ENCODE peak calls at places on chromosomes 5 and 9, in four cellular contexts. I is A549; O is sigmoid colon; Q is CD4-positive, CD25-positive, alpha-beta regulatory T cell. D is an unnamed sample.

GRCh38 chr5:32504923-32505596 is 60.5 kb upstream of the ZFR start:
- DNase-seq in I (no peak), O (peak; percentile 91), Q (no peak), D (no peak)

GRCh38 chr5:59193616-59194319 is 610.9 kb downstream of the RAB3C start:
- DNase-seq in I (peak; percentile 98), Q (no peak), O (peak; percentile 84), D (no peak)

GRCh38 chr5:40260351-40260750 is 419.4 kb upstream of the PTGER4 start:
- DNase-seq in O (no peak), I (no peak), Q (no peak), D (no peak)

GRCh38 chr5:88142801-88143692 is 125.6 kb downstream of the TMEM161B start:
- DNase-seq in O (peak; percentile 86), I (no peak), Q (no peak), D (no peak)

GRCh38 chr9:17005085-17005484 is 129.8 kb upstream of the CNTLN start:
- DNase-seq in O (peak; percentile 81), I (peak; percentile 36), Q (no peak), D (no peak)

GRCh38 chr9:109923826-109924225 is 143.8 kb downstream of the PALM2AKAP2 start:
- DNase-seq in O (no peak), Q (no peak), I (no peak), D (no peak)

GRCh38 chr9:129333961-129334743 is 156.1 kb upstream of the IER5L start:
- DNase-seq in I (peak; percentile 99), Q (no peak), O (peak; percentile 96), D (no peak)

GRCh38 chr9:68702493-68702892 is 2.5 kb upstream of the PIP5K1B start:
- DNase-seq in I (no peak), O (no peak), Q (no peak), D (no peak)

GRCh38 chr9:33289501-33289900 is 815 bp upstream of the NFX1 start:
- DNase-seq in O (no peak), Q (no peak), I (no peak), D (no peak)

GRCh38 chr5:142280066-142281011 is 44.5 kb downstream of the SPRY4 start:
- DNase-seq in I (no peak), O (no peak), Q (no peak), D (no peak)

GRCh38 chr9:120625222-120625621 is 45.3 kb upstream of the CDK5RAP2 start:
- DNase-seq in O (no peak), Q (no peak), I (no peak), D (no peak)

GRCh38 chr5:120396186-120396585 is 67.9 kb upstream of the PRR16 start:
- DNase-seq in I (no peak), Q (no peak), O (no peak), D (no peak)

GRCh38 chr5:133900498-133901270 is 67.7 kb downstream of the C5orf15 start:
- DNase-seq in Q (no peak), O (no peak), I (no peak), D (no peak)

GRCh38 chr5:178786859-178787499 is 56.5 kb upstream of the ZNF354A start:
- DNase-seq in I (peak; percentile 86), O (no peak), Q (no peak), D (no peak)
- H3K9me3 ChIP-seq in I (peaks cover 35% of the 10 kb centered on the region), O (no peaks in the 10 kb centered on the region), Q (no peaks in the 10 kb centered on the region), D (no peaks in the 10 kb centered on the region)

GRCh38 chr9:3946840-3947239 is 353.0 kb downstream of the GLIS3 start:
- DNase-seq in I (no peak), Q (no peak), O (no peak), D (no peak)
- H3K9me3 ChIP-seq in I (no peaks in the 10 kb centered on the region), Q (no peaks in the 10 kb centered on the region), O (no peaks in the 10 kb centered on the region), D (no peaks in the 10 kb centered on the region)

DNA sequence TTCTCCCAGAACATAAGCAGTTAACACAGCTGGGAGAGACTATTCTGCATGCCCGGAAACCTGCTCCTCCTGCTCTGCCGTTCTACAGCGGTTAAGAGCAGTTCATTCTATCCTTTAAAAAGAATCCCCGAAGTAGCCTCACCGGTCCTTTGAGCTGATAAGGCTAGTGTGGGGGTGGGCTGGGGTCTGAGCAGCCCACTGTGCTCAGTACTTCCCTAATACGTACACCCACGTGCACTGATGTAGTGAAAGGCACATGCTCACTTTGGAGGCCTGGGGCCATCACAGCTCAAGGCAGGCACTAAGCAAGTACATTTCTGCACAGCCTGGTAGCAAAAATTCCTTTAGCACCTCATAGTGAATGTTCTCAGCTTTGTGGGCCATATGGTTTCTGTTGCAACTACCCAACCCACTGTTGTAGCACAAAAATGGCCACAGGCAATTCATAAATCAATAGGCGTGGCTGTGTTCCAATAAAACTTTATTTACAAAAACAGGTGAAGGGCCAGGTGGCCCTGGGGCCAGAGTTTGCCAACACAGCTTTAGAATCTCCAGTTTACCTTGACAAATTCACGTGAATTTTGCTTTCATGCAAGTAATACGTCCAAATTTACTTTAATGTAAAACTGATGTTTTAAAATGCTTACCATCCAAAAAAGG is 136.4 kb downstream of the ZNF354C start:
- DNase-seq in Q (no peak), I (no peak), O (peak; percentile 26), D (no peak)
- H3K9me3 ChIP-seq in Q (no peaks in the 10 kb centered on the region), I (peaks cover 16% of the 10 kb centered on the region), O (no peaks in the 10 kb centered on the region), D (no peaks in the 10 kb centered on the region)

GRCh38 chr5:43691275-43691674 is 88.3 kb downstream of the NNT start:
- DNase-seq in I (no peak), O (no peak), Q (no peak), D (no peak)
- H3K9me3 ChIP-seq in I (no peaks in the 10 kb centered on the region), O (no peaks in the 10 kb centered on the region), Q (peaks cover 6% of the 10 kb centered on the region), D (peaks cover 2% of the 10 kb centered on the region)

DNA sequence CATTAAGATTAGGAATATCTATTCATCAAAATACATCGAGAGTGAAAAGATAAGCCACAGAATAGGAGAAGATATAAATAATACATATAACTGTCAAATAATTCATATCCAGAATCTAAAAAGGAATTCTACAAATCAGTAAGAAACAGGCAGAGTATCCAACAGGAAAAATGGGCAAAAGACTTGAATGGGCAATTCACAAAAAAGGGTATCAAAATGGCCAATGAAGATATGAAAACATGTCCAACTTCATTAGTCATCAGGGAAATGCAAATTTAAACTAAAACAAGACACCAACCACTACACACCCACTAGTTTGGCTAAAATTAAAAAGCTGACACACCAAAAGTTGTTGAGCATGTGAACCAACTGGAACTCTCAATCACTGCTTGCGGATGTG is 206.9 kb upstream of the TBC1D2 start:
- DNase-seq in Q (no peak), I (no peak), O (no peak), D (no peak)
- H3K9me3 ChIP-seq in Q (peaks cover 14% of the 10 kb centered on the region), I (peaks cover 39% of the 10 kb centered on the region), O (no peaks in the 10 kb centered on the region), D (no peaks in the 10 kb centered on the region)

GRCh38 chr9:96361668-96362067 is 21.8 kb downstream of the SLC35D2 start:
- DNase-seq in I (no peak), Q (no peak), O (no peak), D (no peak)
- H3K9me3 ChIP-seq in I (no peaks in the 10 kb centered on the region), Q (no peaks in the 10 kb centered on the region), O (no peaks in the 10 kb centered on the region), D (no peaks in the 10 kb centered on the region)

GRCh38 chr9:130360672-130361071 is 84.1 kb upstream of the ASS1 start:
- DNase-seq in Q (no peak), I (no peak), O (no peak), D (no peak)
- H3K9me3 ChIP-seq in Q (no peaks in the 10 kb centered on the region), I (no peaks in the 10 kb centered on the region), O (no peaks in the 10 kb centered on the region), D (no peaks in the 10 kb centered on the region)

DNA sequence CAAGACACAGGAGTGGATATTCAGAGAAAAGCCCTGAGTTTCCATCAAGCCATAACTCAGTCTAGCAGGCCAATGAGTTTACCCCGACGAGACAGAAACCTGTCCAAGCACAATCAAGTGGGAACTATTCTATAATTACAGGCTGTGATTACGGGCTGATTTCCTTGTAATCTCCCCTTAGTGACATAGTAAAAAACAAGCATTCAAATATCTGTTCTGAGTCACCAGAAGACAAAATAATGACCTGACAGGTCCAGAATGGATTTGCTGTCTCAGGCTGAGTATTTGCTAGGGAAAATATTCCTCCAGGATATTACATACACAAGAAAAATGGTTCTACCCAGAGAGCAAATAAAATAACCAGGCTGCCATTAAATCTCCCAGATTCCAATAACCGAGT is 35.7 kb downstream of the OLFM1 start:
- DNase-seq in Q (no peak), O (no peak), I (no peak), D (no peak)
- H3K9me3 ChIP-seq in Q (no peaks in the 10 kb centered on the region), O (no peaks in the 10 kb centered on the region), I (peaks cover 11% of the 10 kb centered on the region), D (no peaks in the 10 kb centered on the region)

DNA sequence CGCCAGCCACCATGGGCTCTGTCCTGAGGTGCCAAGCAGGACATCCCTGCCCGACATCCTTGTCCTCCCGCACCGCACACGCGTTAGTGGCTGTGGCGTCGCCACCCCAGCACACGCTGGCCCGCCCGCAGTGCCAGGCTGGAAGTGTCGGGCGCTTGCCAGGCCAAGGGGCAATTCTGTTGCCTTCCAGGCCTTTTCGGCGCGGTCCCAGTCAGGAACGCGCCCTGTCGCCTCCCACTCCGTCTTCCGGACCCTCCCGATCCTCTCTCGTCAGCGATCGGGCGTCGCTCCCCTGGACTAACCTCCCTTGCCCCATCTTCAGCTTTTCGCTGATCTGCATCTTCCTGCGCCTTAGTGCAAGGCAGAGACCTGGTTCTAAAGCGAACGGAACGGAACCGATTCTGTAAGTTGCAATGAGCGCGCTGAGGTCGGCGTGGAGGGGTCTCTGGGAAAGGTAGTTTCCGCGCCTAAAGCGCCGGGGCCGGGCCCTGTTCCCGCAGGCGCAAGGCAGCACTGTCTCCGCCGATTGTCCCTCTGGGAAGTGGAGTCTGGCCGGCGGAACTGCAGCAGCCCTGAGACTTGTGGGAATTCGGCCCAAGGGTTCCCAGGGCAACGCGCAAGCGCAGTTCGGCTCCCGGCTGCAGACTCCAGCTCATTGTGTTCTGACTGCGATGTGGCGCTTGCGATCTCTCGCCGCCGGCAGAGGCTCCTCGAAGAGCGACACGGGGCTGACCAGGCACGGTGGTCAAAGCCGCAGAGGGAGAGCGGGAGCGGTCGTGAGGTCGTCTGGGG is at the start of gene ZNF454:
- DNase-seq in Q (no peak), O (peak; percentile 97), I (no peak), D (no peak)
- H3K9me3 ChIP-seq in Q (peaks cover 48% of the 10 kb centered on the region), O (peaks cover 6% of the 10 kb centered on the region), I (peaks cover 44% of the 10 kb centered on the region), D (peaks cover 20% of the 10 kb centered on the region)

D was measured in T-helper 17 cell.